ENCODE peak calls at places on chromosomes 1 and 21, in eight cellular contexts. One of them, this sample, is unnamed.

GRCh38 chr1:98458514-98459259 is 202.8 kb upstream of the SNX7 start:
- DNase-seq in hypothalamus: no peak
- DNase-seq in KBM-7: no peak
- DNase-seq in stimulated activated CD8-positive, alpha-beta memory T cell treated with anti-CD3 and anti-CD28 coated beads, Interleukin-2, amount 100 ng/mL, for 1 hour: no peak
- DNase-seq in Right ventricle myocardium superior: no peak
- DNase-seq in HuH-7: no peak
- DNase-seq in stromal cell of bone marrow: no peak
- DNase-seq in neural crest cell: no peak
- DNase-seq in this sample: no peak

GRCh38 chr1:20732071-20732587 is 374 bp downstream of the SH2D5 start:
- DNase-seq in stromal cell of bone marrow: peak
- DNase-seq in KBM-7: peak
- DNase-seq in hypothalamus: peak
- DNase-seq in Right ventricle myocardium superior: peak
- DNase-seq in neural crest cell: peak
- DNase-seq in HuH-7: peak
- DNase-seq in stimulated activated CD8-positive, alpha-beta memory T cell treated with anti-CD3 and anti-CD28 coated beads, Interleukin-2, amount 100 ng/mL, for 1 hour: no peak
- DNase-seq in this sample: peak

GRCh38 chr1:35835398-35835797 is 27.6 kb downstream of the AGO4 start:
- DNase-seq in neural crest cell: peak
- DNase-seq in hypothalamus: no peak
- DNase-seq in HuH-7: no peak
- DNase-seq in KBM-7: no peak
- DNase-seq in Right ventricle myocardium superior: no peak
- DNase-seq in stromal cell of bone marrow: no peak
- DNase-seq in stimulated activated CD8-positive, alpha-beta memory T cell treated with anti-CD3 and anti-CD28 coated beads, Interleukin-2, amount 100 ng/mL, for 1 hour: no peak
- DNase-seq in this sample: no peak

GRCh38 chr21:26148071-26148470 is 22.5 kb downstream of the APP start:
- DNase-seq in neural crest cell: no peak
- DNase-seq in hypothalamus: no peak
- DNase-seq in HuH-7: no peak
- DNase-seq in KBM-7: no peak
- DNase-seq in stromal cell of bone marrow: no peak
- DNase-seq in Right ventricle myocardium superior: no peak
- DNase-seq in stimulated activated CD8-positive, alpha-beta memory T cell treated with anti-CD3 and anti-CD28 coated beads, Interleukin-2, amount 100 ng/mL, for 1 hour: no peak
- DNase-seq in this sample: no peak

GRCh38 chr21:15062566-15062965 is 2.2 kb downstream of the NRIP1 start:
- DNase-seq in stimulated activated CD8-positive, alpha-beta memory T cell treated with anti-CD3 and anti-CD28 coated beads, Interleukin-2, amount 100 ng/mL, for 1 hour: no peak
- DNase-seq in hypothalamus: no peak
- DNase-seq in Right ventricle myocardium superior: no peak
- DNase-seq in KBM-7: peak
- DNase-seq in neural crest cell: no peak
- DNase-seq in stromal cell of bone marrow: no peak
- DNase-seq in HuH-7: no peak
- DNase-seq in this sample: no peak

GRCh38 chr1:229596961-229597699 is 28.8 kb downstream of the TAF5L start:
- DNase-seq in stimulated activated CD8-positive, alpha-beta memory T cell treated with anti-CD3 and anti-CD28 coated beads, Interleukin-2, amount 100 ng/mL, for 1 hour: no peak
- DNase-seq in neural crest cell: no peak
- DNase-seq in KBM-7: no peak
- DNase-seq in stromal cell of bone marrow: peak
- DNase-seq in Right ventricle myocardium superior: peak
- DNase-seq in HuH-7: no peak
- DNase-seq in hypothalamus: no peak
- DNase-seq in this sample: peak

GRCh38 chr1:195188821-195189220 is 1419.4 kb downstream of the KCNT2 start:
- DNase-seq in Right ventricle myocardium superior: no peak
- DNase-seq in hypothalamus: no peak
- DNase-seq in HuH-7: no peak
- DNase-seq in stimulated activated CD8-positive, alpha-beta memory T cell treated with anti-CD3 and anti-CD28 coated beads, Interleukin-2, amount 100 ng/mL, for 1 hour: no peak
- DNase-seq in stromal cell of bone marrow: no peak
- DNase-seq in KBM-7: no peak
- DNase-seq in neural crest cell: no peak
- DNase-seq in this sample: no peak

GRCh38 chr1:96992871-96993270 is 271.3 kb downstream of the PTBP2 start:
- DNase-seq in HuH-7: no peak
- DNase-seq in KBM-7: no peak
- DNase-seq in Right ventricle myocardium superior: no peak
- DNase-seq in hypothalamus: no peak
- DNase-seq in stimulated activated CD8-positive, alpha-beta memory T cell treated with anti-CD3 and anti-CD28 coated beads, Interleukin-2, amount 100 ng/mL, for 1 hour: no peak
- DNase-seq in neural crest cell: no peak
- DNase-seq in stromal cell of bone marrow: no peak
- DNase-seq in this sample: peak

GRCh38 chr1:99963041-99963795 is 6.6 kb upstream of the SLC35A3 start:
- DNase-seq in Right ventricle myocardium superior: no peak
- DNase-seq in stimulated activated CD8-positive, alpha-beta memory T cell treated with anti-CD3 and anti-CD28 coated beads, Interleukin-2, amount 100 ng/mL, for 1 hour: no peak
- DNase-seq in neural crest cell: no peak
- DNase-seq in HuH-7: no peak
- DNase-seq in stromal cell of bone marrow: no peak
- DNase-seq in hypothalamus: no peak
- DNase-seq in KBM-7: no peak
- DNase-seq in this sample: no peak

GRCh38 chr1:239179001-239179400 is 207.4 kb upstream of the CHRM3 start:
- DNase-seq in neural crest cell: no peak
- DNase-seq in stromal cell of bone marrow: no peak
- DNase-seq in KBM-7: no peak
- DNase-seq in Right ventricle myocardium superior: no peak
- DNase-seq in HuH-7: peak
- DNase-seq in hypothalamus: no peak
- DNase-seq in stimulated activated CD8-positive, alpha-beta memory T cell treated with anti-CD3 and anti-CD28 coated beads, Interleukin-2, amount 100 ng/mL, for 1 hour: no peak
- DNase-seq in this sample: no peak

GRCh38 chr21:34221331-34222030 is 142.3 kb upstream of the KCNE2 start:
- DNase-seq in HuH-7: no peak
- DNase-seq in hypothalamus: no peak
- DNase-seq in Right ventricle myocardium superior: no peak
- DNase-seq in stimulated activated CD8-positive, alpha-beta memory T cell treated with anti-CD3 and anti-CD28 coated beads, Interleukin-2, amount 100 ng/mL, for 1 hour: no peak
- DNase-seq in stromal cell of bone marrow: no peak
- DNase-seq in neural crest cell: no peak
- DNase-seq in KBM-7: no peak
- DNase-seq in this sample: no peak

GRCh38 chr1:197356723-197357533 is 88.9 kb downstream of the CRB1 start:
- DNase-seq in hypothalamus: no peak
- DNase-seq in stimulated activated CD8-positive, alpha-beta memory T cell treated with anti-CD3 and anti-CD28 coated beads, Interleukin-2, amount 100 ng/mL, for 1 hour: no peak
- DNase-seq in neural crest cell: peak
- DNase-seq in KBM-7: peak
- DNase-seq in Right ventricle myocardium superior: no peak
- DNase-seq in HuH-7: peak
- DNase-seq in stromal cell of bone marrow: peak
- DNase-seq in this sample: no peak

GRCh38 chr1:244325056-244325764 is 126.5 kb downstream of the ADSS2 start:
- DNase-seq in stimulated activated CD8-positive, alpha-beta memory T cell treated with anti-CD3 and anti-CD28 coated beads, Interleukin-2, amount 100 ng/mL, for 1 hour: no peak
- DNase-seq in neural crest cell: no peak
- DNase-seq in stromal cell of bone marrow: no peak
- DNase-seq in HuH-7: no peak
- DNase-seq in hypothalamus: no peak
- DNase-seq in Right ventricle myocardium superior: no peak
- DNase-seq in KBM-7: peak
- DNase-seq in this sample: no peak

GRCh38 chr1:233788687-233789086 is 115.8 kb upstream of the SLC35F3 start:
- DNase-seq in HuH-7: no peak
- DNase-seq in Right ventricle myocardium superior: no peak
- DNase-seq in KBM-7: no peak
- DNase-seq in stromal cell of bone marrow: no peak
- DNase-seq in stimulated activated CD8-positive, alpha-beta memory T cell treated with anti-CD3 and anti-CD28 coated beads, Interleukin-2, amount 100 ng/mL, for 1 hour: no peak
- DNase-seq in neural crest cell: no peak
- DNase-seq in hypothalamus: no peak
- DNase-seq in this sample: no peak

GRCh38 chr1:83846138-83846537 is 152.8 kb downstream of the TTLL7 start:
- DNase-seq in KBM-7: no peak
- DNase-seq in Right ventricle myocardium superior: no peak
- DNase-seq in stimulated activated CD8-positive, alpha-beta memory T cell treated with anti-CD3 and anti-CD28 coated beads, Interleukin-2, amount 100 ng/mL, for 1 hour: no peak
- DNase-seq in HuH-7: no peak
- DNase-seq in neural crest cell: no peak
- DNase-seq in hypothalamus: no peak
- DNase-seq in stromal cell of bone marrow: no peak
- DNase-seq in this sample: no peak

GRCh38 chr1:94599090-94599813 is 57.7 kb upstream of the F3 start:
- DNase-seq in KBM-7: no peak
- DNase-seq in stromal cell of bone marrow: no peak
- DNase-seq in stimulated activated CD8-positive, alpha-beta memory T cell treated with anti-CD3 and anti-CD28 coated beads, Interleukin-2, amount 100 ng/mL, for 1 hour: no peak
- DNase-seq in hypothalamus: no peak
- DNase-seq in HuH-7: peak
- DNase-seq in Right ventricle myocardium superior: no peak
- DNase-seq in neural crest cell: no peak
- DNase-seq in this sample: no peak

GRCh38 chr1:168728452-168729404 is at the start of gene DPT:
- DNase-seq in stimulated activated CD8-positive, alpha-beta memory T cell treated with anti-CD3 and anti-CD28 coated beads, Interleukin-2, amount 100 ng/mL, for 1 hour: no peak
- DNase-seq in HuH-7: no peak
- DNase-seq in KBM-7: no peak
- DNase-seq in Right ventricle myocardium superior: peak
- DNase-seq in stromal cell of bone marrow: peak
- DNase-seq in hypothalamus: no peak
- DNase-seq in neural crest cell: no peak
- DNase-seq in this sample: peak

GRCh38 chr1:173454966-173455524 is 22.1 kb upstream of the PRDX6 start:
- DNase-seq in KBM-7: no peak
- DNase-seq in neural crest cell: no peak
- DNase-seq in hypothalamus: no peak
- DNase-seq in HuH-7: no peak
- DNase-seq in stromal cell of bone marrow: no peak
- DNase-seq in stimulated activated CD8-positive, alpha-beta memory T cell treated with anti-CD3 and anti-CD28 coated beads, Interleukin-2, amount 100 ng/mL, for 1 hour: no peak
- DNase-seq in Right ventricle myocardium superior: no peak
- DNase-seq in this sample: no peak

GRCh38 chr1:60425528-60425927 is 352.0 kb upstream of the C1orf87 start:
- DNase-seq in stimulated activated CD8-positive, alpha-beta memory T cell treated with anti-CD3 and anti-CD28 coated beads, Interleukin-2, amount 100 ng/mL, for 1 hour: no peak
- DNase-seq in HuH-7: peak
- DNase-seq in neural crest cell: no peak
- DNase-seq in Right ventricle myocardium superior: no peak
- DNase-seq in stromal cell of bone marrow: no peak
- DNase-seq in KBM-7: peak
- DNase-seq in hypothalamus: no peak
- DNase-seq in this sample: no peak

GRCh38 chr1:68331117-68331865 is 99.0 kb upstream of the WLS start:
- DNase-seq in stromal cell of bone marrow: peak
- DNase-seq in Right ventricle myocardium superior: no peak
- DNase-seq in hypothalamus: no peak
- DNase-seq in neural crest cell: no peak
- DNase-seq in stimulated activated CD8-positive, alpha-beta memory T cell treated with anti-CD3 and anti-CD28 coated beads, Interleukin-2, amount 100 ng/mL, for 1 hour: no peak
- DNase-seq in KBM-7: no peak
- DNase-seq in HuH-7: no peak
- DNase-seq in this sample: peak

GRCh38 chr21:26142363-26142762 is 28.2 kb downstream of the APP start:
- DNase-seq in stromal cell of bone marrow: no peak
- DNase-seq in hypothalamus: no peak
- DNase-seq in Right ventricle myocardium superior: no peak
- DNase-seq in HuH-7: no peak
- DNase-seq in KBM-7: no peak
- DNase-seq in stimulated activated CD8-positive, alpha-beta memory T cell treated with anti-CD3 and anti-CD28 coated beads, Interleukin-2, amount 100 ng/mL, for 1 hour: no peak
- DNase-seq in neural crest cell: no peak
- DNase-seq in this sample: no peak

GRCh38 chr1:11935040-11935378 is 492 bp downstream of the PLOD1 start:
- DNase-seq in hypothalamus: no peak
- DNase-seq in stimulated activated CD8-positive, alpha-beta memory T cell treated with anti-CD3 and anti-CD28 coated beads, Interleukin-2, amount 100 ng/mL, for 1 hour: no peak
- DNase-seq in neural crest cell: no peak
- DNase-seq in KBM-7: no peak
- DNase-seq in HuH-7: no peak
- DNase-seq in stromal cell of bone marrow: no peak
- DNase-seq in Right ventricle myocardium superior: no peak
- DNase-seq in this sample: no peak

GRCh38 chr21:45322960-45323461 is 35.3 kb upstream of the POFUT2 start:
- DNase-seq in hypothalamus: no peak
- DNase-seq in stromal cell of bone marrow: no peak
- DNase-seq in neural crest cell: no peak
- DNase-seq in KBM-7: no peak
- DNase-seq in stimulated activated CD8-positive, alpha-beta memory T cell treated with anti-CD3 and anti-CD28 coated beads, Interleukin-2, amount 100 ng/mL, for 1 hour: no peak
- DNase-seq in Right ventricle myocardium superior: peak
- DNase-seq in HuH-7: no peak
- DNase-seq in this sample: peak

GRCh38 chr1:228889289-228889688 is 154.0 kb downstream of the RHOU start:
- DNase-seq in hypothalamus: no peak
- DNase-seq in stimulated activated CD8-positive, alpha-beta memory T cell treated with anti-CD3 and anti-CD28 coated beads, Interleukin-2, amount 100 ng/mL, for 1 hour: no peak
- DNase-seq in HuH-7: no peak
- DNase-seq in neural crest cell: no peak
- DNase-seq in Right ventricle myocardium superior: no peak
- DNase-seq in KBM-7: no peak
- DNase-seq in stromal cell of bone marrow: no peak
- DNase-seq in this sample: no peak

This sample was measured in GM04504.